ENCODE peak calls at places on chromosomes 2 and 18, in four cellular contexts. I is EL; X is mucosa of gallbladder; K is activated naive CD4-positive, alpha-beta T cell treated with anti-CD3 and anti-CD28 coated beads, Interleukin-2, amount 10 ng/mL, durations not matched to agents 7 days and 5 days. O is an unnamed sample.
A peak's percentile ranks its signal among the peaks of the same experiment; 100 is the strongest.

GRCh38 chr2:121483021-121483420 is 47.7 kb upstream of the RNU4ATAC start:
- DNase-seq in I (no peak), X (no peak), K (no peak), O (no peak)

GRCh38 chr2:86791574-86791973 is 861 bp upstream of the CD8A start:
- DNase-seq in I (no peak), X (no peak), K (no peak), O (no peak)

GRCh38 chr2:109284816-109285215 is 155.8 kb downstream of the SH3RF3 start:
- DNase-seq in I (peak; percentile 9), X (no peak), K (no peak), O (peak; percentile 31)

GRCh38 chr2:121910139-121910538 is 154.7 kb downstream of the TSN start:
- DNase-seq in I (no peak), X (no peak), K (no peak), O (no peak)

GRCh38 chr2:101736861-101737291 is 39.4 kb downstream of the MAP4K4 start:
- DNase-seq in I (peak; percentile 81), X (no peak), K (no peak), O (peak; percentile 62)

GRCh38 chr2:95354469-95354901 is 48.0 kb upstream of the FAHD2A start:
- DNase-seq in I (no peak), X (no peak), K (peak; percentile 17), O (no peak)

GRCh38 chr2:176522271-176522670 is 253.0 kb downstream of the MTX2 start:
- DNase-seq in I (no peak), X (no peak), K (no peak), O (no peak)

GRCh38 chr2:233267516-233268245 is 16.2 kb downstream of the ATG16L1 start:
- DNase-seq in I (no peak), X (peak; percentile 37), K (peak; percentile 92), O (no peak)

GRCh38 chr2:100976634-100977391 is 25.3 kb upstream of the RPL31 start:
- DNase-seq in I (no peak), X (peak; percentile 48), K (no peak), O (no peak)

GRCh38 chr2:206113148-206113547 is 27.2 kb upstream of the INO80D start:
- DNase-seq in I (peak; percentile 8), X (no peak), K (no peak), O (no peak)

GRCh38 chr2:10222-10875 is 36.0 kb downstream of the FAM110C start:
- DNase-seq in I (no peak), X (no peak), K (no peak), O (peak; percentile 1)

GRCh38 chr2:212943351-212943750 is 208.1 kb downstream of the IKZF2 start:
- DNase-seq in I (no peak), X (no peak), K (no peak), O (no peak)

GRCh38 chr2:74648009-74648443 is at the start of gene M1AP:
- DNase-seq in I (no peak), X (no peak), K (no peak), O (no peak)

GRCh38 chr2:38160517-38160916 is 84.6 kb upstream of the CYP1B1 start:
- DNase-seq in I (no peak), X (no peak), K (no peak), O (no peak)

GRCh38 chr18:68840554-68841263 is 42.8 kb downstream of the CCDC102B start:
- DNase-seq in I (peak; percentile 91), X (peak; percentile 16), K (no peak), O (peak; percentile 95)

GRCh38 chr18:49359732-49360444 is 100.6 kb downstream of the DYM start:
- DNase-seq in I (peak; percentile 62), X (no peak), K (no peak), O (no peak)

GRCh38 chr2:200966770-200967169 is 3.3 kb upstream of the ORC2 start:
- DNase-seq in I (peak; percentile 89), X (no peak), K (no peak), O (peak; percentile 59)

GRCh38 chr18:56807883-56808282 is 156.7 kb downstream of the WDR7 start:
- DNase-seq in I (no peak), X (peak; percentile 16), K (no peak), O (no peak)

GRCh38 chr2:46041434-46041833 is 255.8 kb upstream of the EPAS1 start:
- DNase-seq in I (no peak), X (no peak), K (no peak), O (no peak)

GRCh38 chr2:16105664-16106281 is 165.4 kb downstream of the MYCN start:
- DNase-seq in I (no peak), X (no peak), K (no peak), O (no peak)

GRCh38 chr18:26317353-26317865 is 91.2 kb downstream of the TAF4B start:
- DNase-seq in I (peak; percentile 13), X (no peak), K (no peak), O (no peak)

GRCh38 chr2:71603851-71604708 is 150.7 kb downstream of the DYSF start:
- DNase-seq in I (no peak), X (no peak), K (peak; percentile 16), O (no peak)

GRCh38 chr18:74631242-74632087 is 33.8 kb downstream of the ZNF407 start:
- DNase-seq in I (peak; percentile 50), X (no peak), K (peak; percentile 58), O (peak; percentile 61)

GRCh38 chr2:230130668-230131364 is 62.1 kb upstream of the SLC16A14 start:
- DNase-seq in I (peak; percentile 87), X (peak; percentile 62), K (no peak), O (peak; percentile 74)

GRCh38 chr18:72811047-72811446 is 56.7 kb downstream of the NETO1 start:
- DNase-seq in I (no peak), X (no peak), K (no peak), O (no peak)

GRCh38 chr2:121211689-121212151 is 73.3 kb downstream of the TFCP2L1 start:
- DNase-seq in I (no peak), X (no peak), K (no peak), O (no peak)

GRCh38 chr2:64325852-64326577 is 127.9 kb upstream of the LGALSL start:
- DNase-seq in I (no peak), X (no peak), K (peak; percentile 63), O (no peak)

GRCh38 chr2:100109986-100110980 is 32.1 kb downstream of the AFF3 start:
- DNase-seq in I (no peak), X (no peak), K (no peak), O (no peak)